ENCODE peak calls at places on chromosomes 12 and 14, in six cellular contexts. M is astrocyte of the spinal cord, E is epithelial cell of esophagus, H is fibroblast of pulmonary artery, W is psoas muscle, J is GM12865. I is an unnamed sample.

GRCh38 chr14:95597784-95598204 is 62.9 kb downstream of the GLRX5 start:
- DNase-seq in J (peak), M (no peak), H (peak), E (peak), W (no peak), I (peak)

GRCh38 chr14:102408729-102409128 is 46.0 kb downstream of the TECPR2 start:
- DNase-seq in H (no peak), W (no peak), E (no peak), M (no peak), J (no peak), I (no peak)

GRCh38 chr12:14952295-14952995 is 9.0 kb downstream of the ARHGDIB start:
- DNase-seq in M (peak), J (peak), E (peak), W (no peak), H (peak), I (peak)

GRCh38 chr12:84128117-84128991 is 784.2 kb downstream of the SLC6A15 start:
- DNase-seq in H (no peak), J (peak), M (no peak), W (peak), E (no peak), I (no peak)

GRCh38 chr12:6193853-6194815 is 6.1 kb upstream of the CD9 start:
- DNase-seq in J (no peak), H (peak), M (no peak), W (no peak), E (peak), I (peak)

GRCh38 chr12:1234073-1234472 is 243.1 kb downstream of the ERC1 start:
- DNase-seq in E (no peak), W (no peak), J (no peak), H (peak), M (peak), I (peak)

GRCh38 chr14:84036863-84037262 is 1493.1 kb upstream of the FLRT2 start:
- DNase-seq in M (peak), E (peak), W (no peak), J (peak), H (peak), I (peak)

GRCh38 chr14:25516838-25517237 is 466.9 kb upstream of the STXBP6 start:
- DNase-seq in J (no peak), E (no peak), H (no peak), W (no peak), M (no peak), I (no peak)

GRCh38 chr14:36275741-36276140 is 44.7 kb downstream of the MBIP start:
- DNase-seq in H (no peak), W (no peak), M (no peak), J (no peak), E (no peak), I (no peak)

GRCh38 chr14:23478109-23478698 is 8.7 kb downstream of the NGDN start:
- DNase-seq in W (peak), M (peak), E (peak), J (peak), H (peak), I (peak)

GRCh38 chr12:29743801-29744200 is 39.9 kb downstream of the TMTC1 start:
- DNase-seq in J (no peak), E (peak), W (no peak), M (peak), H (peak), I (peak)

GRCh38 chr12:100391856-100392255 is 35.0 kb downstream of the SLC17A8 start:
- DNase-seq in M (no peak), W (no peak), H (no peak), E (no peak), J (no peak), I (peak)

GRCh38 chr12:58547217-58547616 is 373.1 kb downstream of the LRIG3 start:
- DNase-seq in J (no peak), M (no peak), E (no peak), W (no peak), H (no peak), I (no peak)

GRCh38 chr12:33994857-33995808 is 27.2 kb upstream of the ALG10 start:
- DNase-seq in M (no peak), E (peak), J (no peak), W (no peak), H (peak), I (no peak)

GRCh38 chr12:32644455-32644854 is 34.6 kb upstream of the DNM1L start:
- DNase-seq in H (peak), M (no peak), W (no peak), E (no peak), J (no peak), I (no peak)

DNA sequence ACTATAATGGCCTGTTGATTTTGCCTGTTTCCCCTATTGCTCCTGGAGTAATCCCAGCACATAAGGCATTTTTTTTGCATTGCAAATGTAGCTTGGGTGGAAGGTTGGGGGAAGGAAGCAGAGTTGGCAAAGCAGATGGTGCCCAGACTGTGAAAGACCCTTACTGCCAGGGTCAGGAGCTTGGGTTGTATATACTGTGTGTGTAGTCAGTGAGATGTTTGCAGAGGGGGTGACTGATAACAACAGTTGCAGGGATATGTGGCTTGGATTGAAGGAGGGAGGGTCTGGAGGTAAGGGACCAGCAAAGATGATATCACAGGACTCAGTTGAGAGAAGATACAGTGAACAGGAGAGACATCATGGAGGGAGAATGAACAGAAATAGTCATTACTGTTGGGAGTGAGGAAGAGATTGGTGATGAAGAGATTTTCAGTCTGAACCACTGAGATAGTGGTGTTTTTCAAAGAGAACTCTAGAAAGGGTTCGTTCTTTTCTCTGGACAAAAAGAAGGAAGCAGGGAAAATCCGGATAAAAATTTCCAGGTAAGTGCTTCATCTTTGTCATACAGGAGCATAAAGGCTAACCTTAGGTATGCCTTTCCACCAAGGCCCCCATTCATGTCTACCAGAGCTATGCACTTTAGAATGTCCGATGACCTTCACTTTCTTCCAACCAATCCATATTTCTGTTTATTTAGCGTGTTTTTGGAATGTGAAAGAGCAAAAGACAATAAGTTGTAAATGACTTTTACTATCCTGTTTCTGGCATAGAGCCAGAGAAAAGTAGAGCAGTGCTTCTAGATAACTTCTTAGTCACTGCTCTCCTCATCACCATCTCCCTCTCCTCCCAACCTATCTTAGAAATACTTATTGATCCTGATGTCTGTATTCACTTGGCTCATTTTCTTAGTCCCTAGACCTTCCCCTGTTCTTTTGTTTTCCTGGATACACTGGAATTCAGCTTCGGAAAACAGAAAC is 116.4 kb downstream of the TTC6 start:
- DNase-seq in E (no peak), M (no peak), H (no peak), J (no peak), W (no peak), I (no peak)
- TF ChIP-seq CTCF in E (no peak), M (no peak), H (no peak), J (no peak), W (no peak), I (no peak)

GRCh38 chr12:40228727-40229126 is 3.9 kb downstream of the LRRK2 start:
- DNase-seq in J (no peak), W (no peak), M (no peak), H (no peak), E (no peak), I (no peak)
- H3K4me3 ChIP-seq in J (no peak), W (no peak), M (no peak), H (no peak), E (no peak), I (no peak)

GRCh38 chr12:47902131-47902639 is 2.6 kb downstream of the VDR start:
- DNase-seq in E (no peak), M (no peak), W (no peak), H (no peak), J (no peak), I (no peak)

GRCh38 chr12:47904647-47905312 is at the start of gene VDR:
- DNase-seq in E (peak), M (peak), W (peak), J (peak), H (peak), I (peak)

GRCh38 chr12:47903151-47903611 is 1.6 kb downstream of the VDR start:
- DNase-seq in J (peak), E (peak), W (no peak), H (peak), M (peak), I (peak)

GRCh38 chr12:47905313-47905730 is 528 bp upstream of the VDR start:
- DNase-seq in H (no peak), W (peak), E (peak), M (peak), J (peak), I (no peak)

GRCh38 chr12:47903927-47904646 is 707 bp downstream of the VDR start:
- DNase-seq in M (peak), W (peak), E (peak), J (peak), H (peak), I (peak)
- TF ChIP-seq CTCF in M (no peak), W (no peak), E (no peak), J (no peak), H (no peak), I (no peak)

DNA sequence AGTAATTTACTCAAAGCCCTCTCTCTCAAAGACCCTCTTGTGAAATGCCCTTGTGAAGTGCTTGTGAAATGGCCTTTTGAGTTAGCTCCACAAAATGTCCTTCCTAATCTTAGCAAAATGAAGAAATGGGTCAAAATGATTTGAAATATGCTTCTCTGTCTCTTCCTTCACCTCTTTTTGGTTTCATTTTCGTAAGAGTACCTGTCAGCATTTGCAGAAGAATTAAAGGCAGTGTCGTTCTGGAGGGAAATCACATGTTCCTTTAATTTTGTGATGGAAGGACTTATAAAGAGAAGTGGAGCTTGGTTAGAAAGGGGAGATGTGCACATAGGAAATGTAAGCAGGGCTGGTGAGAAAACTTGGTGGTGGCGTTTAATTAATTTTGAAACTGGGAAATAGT is 93.8 kb downstream of the HMGA2 start:
- DNase-seq in M (no peak), W (no peak), H (no peak), E (no peak), J (peak), I (no peak)
- H3K4me3 ChIP-seq in M (no peak), W (no peak), H (no peak), E (no peak), J (peak), I (no peak)

DNA sequence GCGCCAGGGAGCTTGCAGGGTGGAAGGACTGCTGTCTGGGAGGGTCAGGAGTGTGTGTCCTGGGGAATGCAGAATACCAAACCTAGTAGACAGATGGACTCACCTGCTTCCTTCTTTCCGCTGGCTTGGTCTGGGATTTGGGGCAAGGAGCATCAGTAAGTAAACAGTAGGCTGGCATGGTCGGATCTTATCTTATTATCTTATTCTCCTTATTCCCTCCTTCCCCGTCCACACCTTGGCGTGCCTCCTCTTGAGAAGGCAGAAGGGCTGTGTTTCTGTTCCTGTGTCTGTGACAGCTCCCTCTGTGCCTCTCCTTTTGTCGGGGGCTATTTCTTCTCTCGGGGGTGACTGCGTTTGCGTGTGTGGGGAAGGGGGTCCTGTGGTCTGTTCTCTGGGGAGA is 4.1 kb downstream of the KRT86 start:
- DNase-seq in W (no peak), M (no peak), J (no peak), H (no peak), E (no peak), I (no peak)
- TF ChIP-seq CTCF in W (no peak), M (no peak), J (no peak), H (no peak), E (no peak), I (no peak)